ENCODE peak calls at places on chromosomes 5 and 9, in five cellular contexts. R is upper lobe of right lung, K is GM12865, M is Caco-2, U is Calu3. J is an unnamed sample.

GRCh38 chr5:109451161-109451560 is 41.4 kb upstream of the PJA2 start:
- DNase-seq in R (no peak), K (no peak), U (peak; percentile 18), M (no peak), J (no peak)

GRCh38 chr5:37198066-37198465 is 51.1 kb downstream of the CPLANE1 start:
- DNase-seq in R (no peak), K (peak; percentile 17), M (no peak), U (no peak), J (no peak)

GRCh38 chr9:91775011-91775707 is 174.9 kb downstream of the ROR2 start:
- DNase-seq in R (no peak), K (peak; percentile 66), U (peak; percentile 70), M (peak; percentile 64), J (peak; percentile 78)

GRCh38 chr5:157456301-157456700 is 3.7 kb upstream of the NIPAL4 start:
- DNase-seq in U (no peak), R (no peak), K (no peak), M (no peak), J (no peak)

GRCh38 chr5:159061186-159061796 is 38.4 kb downstream of the EBF1 start:
- DNase-seq in M (no peak), U (no peak), R (no peak), K (no peak), J (no peak)

GRCh38 chr9:121897140-121897539 is 196.0 kb downstream of the TTLL11 start:
- DNase-seq in R (no peak), U (no peak), K (no peak), M (no peak), J (no peak)

GRCh38 chr5:140041492-140042421 is 1.3 kb downstream of the NRG2 start:
- DNase-seq in U (peak; percentile 74), K (peak; percentile 49), M (no peak), R (peak; percentile 65), J (peak; percentile 15)

GRCh38 chr9:3963266-3964019 is 336.4 kb downstream of the GLIS3 start:
- DNase-seq in K (no peak), R (no peak), U (no peak), M (no peak), J (no peak)

GRCh38 chr5:143314123-143314522 is 89.4 kb downstream of the NR3C1 start:
- DNase-seq in K (no peak), R (no peak), U (no peak), M (no peak), J (no peak)

GRCh38 chr9:114059047-114059803 is 18.9 kb downstream of the AMBP start:
- DNase-seq in M (no peak), U (no peak), K (no peak), R (peak; percentile 47), J (no peak)

GRCh38 chr5:141567513-141568117 is 51.2 kb downstream of the DIAPH1 start:
- DNase-seq in U (no peak), K (peak; percentile 17), R (no peak), M (no peak), J (no peak)

GRCh38 chr5:14915291-14915976 is 43.9 kb upstream of the ANKH start:
- DNase-seq in U (no peak), M (no peak), R (no peak), K (no peak), J (no peak)

GRCh38 chr9:105954517-105954916 is 260.2 kb downstream of the TMEM38B start:
- DNase-seq in K (no peak), U (no peak), M (no peak), R (no peak), J (no peak)

GRCh38 chr5:72305194-72306142 is 14.6 kb downstream of the MRPS27 start:
- DNase-seq in M (no peak), K (peak; percentile 83), R (no peak), U (no peak), J (no peak)

GRCh38 chr9:117293199-117294114 is 121.4 kb downstream of the ASTN2 start:
- DNase-seq in M (no peak), R (no peak), K (no peak), U (no peak), J (no peak)

GRCh38 chr9:88949425-88949824 is 41.8 kb upstream of the S1PR3 start:
- DNase-seq in U (no peak), K (no peak), R (no peak), M (no peak), J (no peak)

GRCh38 chr5:93349613-93350012 is 231.4 kb downstream of the NR2F1-AS1 start:
- DNase-seq in R (no peak), M (no peak), K (no peak), U (no peak), J (no peak)

GRCh38 chr9:17783227-17783626 is 204.4 kb downstream of the SH3GL2 start:
- DNase-seq in M (no peak), U (no peak), K (no peak), R (no peak), J (no peak)

GRCh38 chr9:132647355-132647754 is 22.4 kb downstream of the DDX31 start:
- DNase-seq in M (no peak), R (no peak), U (no peak), K (no peak), J (no peak)

DNA sequence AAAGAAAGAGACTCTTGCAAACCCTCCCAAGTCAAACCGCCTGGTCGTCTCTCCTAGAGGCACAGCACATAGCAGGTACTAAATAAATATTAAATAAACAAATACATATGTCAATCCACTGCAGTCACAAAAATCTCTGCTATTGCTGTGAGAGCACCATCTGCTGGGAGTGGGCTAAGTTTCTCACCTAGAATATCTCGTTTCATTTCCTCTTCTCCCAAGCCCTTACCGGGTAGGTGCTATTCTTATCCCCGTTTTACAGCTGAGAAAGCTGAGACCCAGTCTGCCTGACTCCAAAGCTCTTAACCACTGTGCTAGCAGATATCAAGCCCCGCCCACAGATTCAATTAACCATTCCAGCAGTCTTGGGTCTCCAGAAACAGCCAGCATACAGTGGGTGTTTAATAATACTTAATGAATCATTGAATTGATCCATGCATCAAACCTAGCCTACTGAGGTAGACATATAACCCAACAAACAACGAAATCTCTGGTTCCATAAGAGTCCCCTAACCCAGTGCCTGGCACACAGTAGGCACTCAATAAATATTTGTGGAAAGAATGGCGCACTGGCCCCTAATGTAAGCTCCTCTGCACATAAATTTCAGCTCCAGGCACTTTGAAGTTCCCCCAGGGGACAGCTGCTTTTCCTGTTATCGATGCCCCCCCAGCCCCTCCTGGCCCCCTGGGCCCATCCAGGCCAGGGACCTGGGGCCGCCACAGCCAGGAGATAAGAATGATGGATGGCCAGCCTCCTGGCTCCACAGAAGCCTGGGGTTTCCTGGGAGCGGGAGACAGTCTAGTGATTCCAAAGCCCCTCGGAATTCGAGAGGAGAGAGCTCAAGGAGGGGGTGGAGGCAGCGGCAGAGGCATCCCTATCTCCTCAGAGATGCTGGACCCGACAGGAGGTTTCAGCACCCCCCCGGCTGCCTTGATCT is 98.1 kb upstream of the HAND1 start:
- DNase-seq in K (peak; percentile 81), R (no peak), U (peak; percentile 13), M (peak; percentile 12), J (no peak)
- TF ChIP-seq CTCF in K (peak; percentile 55), R (peak; percentile 8), U (no peak), M (no peak), J (no peak)

DNA sequence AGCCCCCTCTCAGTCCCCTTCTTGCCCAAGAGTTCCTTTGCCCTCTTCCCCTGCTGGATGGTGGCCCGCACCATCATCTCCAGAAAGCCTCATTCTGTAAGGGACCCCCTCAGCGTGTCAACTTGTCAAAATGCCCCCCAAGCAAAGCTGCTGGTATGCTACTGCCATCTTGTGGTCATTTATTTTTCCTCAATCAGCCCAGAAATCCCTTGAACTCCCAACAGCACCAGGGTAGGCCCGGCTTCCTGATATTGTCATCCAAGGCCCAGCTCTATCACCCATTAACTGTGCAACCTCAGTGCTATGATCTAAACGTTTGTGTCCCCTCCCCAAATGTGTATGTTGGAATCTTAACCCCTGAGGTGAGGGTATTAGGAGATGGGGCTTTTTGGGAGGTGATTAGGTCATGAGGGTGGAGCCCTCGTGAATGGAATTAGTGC is 53.2 kb upstream of the FBXW11 start:
- DNase-seq in M (peak; percentile 21), R (no peak), U (no peak), K (no peak), J (no peak)
- TF ChIP-seq CTCF in M (peak; percentile 73), R (peak; percentile 47), U (peak; percentile 74), K (peak; percentile 32), J (peak; percentile 54)

GRCh38 chr5:172686539-172687390 is 45.7 kb downstream of the NEURL1B start:
- DNase-seq in R (no peak), U (no peak), K (no peak), M (no peak), J (no peak)
- TF ChIP-seq CTCF in R (no peak), U (no peak), K (no peak), M (no peak), J (no peak)

DNA sequence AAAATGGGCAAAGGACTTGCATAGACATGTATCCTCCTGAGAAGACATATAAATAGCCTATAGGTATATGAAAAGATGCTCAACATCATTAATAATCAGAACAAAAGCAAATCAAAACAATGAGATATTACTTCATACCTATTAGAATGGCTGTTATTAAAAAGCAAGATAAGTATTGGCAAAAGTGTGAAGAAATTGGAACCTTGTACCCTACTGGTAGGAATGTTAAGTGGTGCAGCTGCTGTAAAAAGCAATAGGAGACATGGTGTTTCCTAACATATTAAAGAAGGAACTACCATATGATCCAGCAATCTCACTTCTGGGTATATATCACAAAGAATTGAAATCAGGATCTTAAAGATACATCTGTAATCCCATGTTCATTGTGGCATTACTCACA is 69.8 kb upstream of the PRR16 start:
- DNase-seq in R (no peak), K (no peak), M (no peak), U (no peak), J (no peak)
- TF ChIP-seq CTCF in R (no peak), K (no peak), M (peak; percentile 15), U (no peak), J (peak; percentile 33)

J was measured in progenitor cell of endocrine pancreas.